ENCODE peak calls at places on chromosomes 11 and 22, in nine cellular contexts. K, G, Q, N, E, U, Z, T and S are unnamed samples.

GRCh38 chr11:15911377-15912044 is 444.8 kb downstream of the SOX6 start:
- DNase-seq in K (no peak), G (peak), Q (no peak), N (peak), E (peak), U (no peak), Z (no peak), T (peak), S (no peak)

GRCh38 chr11:1837171-1838076 is 1.4 kb upstream of the TNNI2 start:
- DNase-seq in K (peak), G (peak), Q (peak), N (peak), E (peak), U (peak), Z (peak), T (peak), S (peak)

GRCh38 chr11:35305670-35306382 is 113.5 kb downstream of the SLC1A2 start:
- DNase-seq in K (peak), G (peak), Q (no peak), N (peak), E (peak), U (peak), Z (peak), T (no peak), S (peak)

GRCh38 chr11:117828641-117829368 is 4.3 kb upstream of the FXYD2 start:
- DNase-seq in K (peak), G (peak), Q (peak), N (peak), E (peak), U (no peak), Z (peak), T (peak), S (peak)

GRCh38 chr11:44680982-44681597 is 45.7 kb upstream of the TSPAN18 start:
- DNase-seq in K (peak), G (no peak), Q (no peak), N (peak), E (no peak), U (no peak), Z (peak), T (no peak), S (peak)

GRCh38 chr11:80097146-80097545 is 656.3 kb upstream of the TENM4 start:
- DNase-seq in K (no peak), G (no peak), Q (no peak), N (no peak), E (no peak), U (no peak), Z (no peak), T (no peak), S (no peak)

GRCh38 chr11:84345027-84345426 is 1058.9 kb upstream of the CCDC90B start:
- DNase-seq in K (no peak), G (no peak), Q (no peak), N (no peak), E (no peak), U (no peak), Z (no peak), T (no peak), S (no peak)

GRCh38 chr11:110891411-110891810 is 179.2 kb upstream of the ARHGAP20 start:
- DNase-seq in K (no peak), G (peak), Q (no peak), N (peak), E (peak), U (no peak), Z (no peak), T (no peak), S (peak)

GRCh38 chr11:85663781-85664560 is 958 bp downstream of the CREBZF start:
- DNase-seq in K (peak), G (peak), Q (peak), N (peak), E (peak), U (peak), Z (peak), T (peak), S (peak)

GRCh38 chr11:105960252-105961245 is 61.5 kb downstream of the MSANTD4 start:
- DNase-seq in K (peak), G (no peak), Q (peak), N (no peak), E (no peak), U (peak), Z (no peak), T (no peak), S (no peak)

GRCh38 chr22:20389288-20389687 is 4.7 kb upstream of the ZNF74 start:
- DNase-seq in K (peak), G (no peak), Q (no peak), N (no peak), E (no peak), U (no peak), Z (no peak), T (no peak), S (no peak)

DNA sequence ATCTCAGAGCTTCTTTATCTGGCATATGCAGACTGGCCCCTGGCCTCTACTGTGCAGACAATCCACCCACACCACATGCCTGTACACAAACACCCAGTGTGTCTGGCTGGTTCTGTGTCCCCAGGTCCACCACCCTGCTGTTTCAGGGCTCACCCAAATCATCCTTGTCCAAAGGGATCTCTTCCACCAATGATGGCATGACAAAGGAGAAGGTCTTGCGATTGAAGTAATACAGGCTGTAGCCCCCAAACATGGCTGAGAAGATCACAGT is 1.7 kb downstream of the SLC37A4 start:
- DNase-seq in K (no peak), G (no peak), Q (no peak), N (no peak), E (no peak), U (no peak), Z (no peak), T (no peak), S (no peak)
- TF ChIP-seq CTCF in K (no peak), G (no peak), Q (no peak), N (no peak), E (no peak), U (no peak), Z (no peak), T (no peak), S (no peak)

DNA sequence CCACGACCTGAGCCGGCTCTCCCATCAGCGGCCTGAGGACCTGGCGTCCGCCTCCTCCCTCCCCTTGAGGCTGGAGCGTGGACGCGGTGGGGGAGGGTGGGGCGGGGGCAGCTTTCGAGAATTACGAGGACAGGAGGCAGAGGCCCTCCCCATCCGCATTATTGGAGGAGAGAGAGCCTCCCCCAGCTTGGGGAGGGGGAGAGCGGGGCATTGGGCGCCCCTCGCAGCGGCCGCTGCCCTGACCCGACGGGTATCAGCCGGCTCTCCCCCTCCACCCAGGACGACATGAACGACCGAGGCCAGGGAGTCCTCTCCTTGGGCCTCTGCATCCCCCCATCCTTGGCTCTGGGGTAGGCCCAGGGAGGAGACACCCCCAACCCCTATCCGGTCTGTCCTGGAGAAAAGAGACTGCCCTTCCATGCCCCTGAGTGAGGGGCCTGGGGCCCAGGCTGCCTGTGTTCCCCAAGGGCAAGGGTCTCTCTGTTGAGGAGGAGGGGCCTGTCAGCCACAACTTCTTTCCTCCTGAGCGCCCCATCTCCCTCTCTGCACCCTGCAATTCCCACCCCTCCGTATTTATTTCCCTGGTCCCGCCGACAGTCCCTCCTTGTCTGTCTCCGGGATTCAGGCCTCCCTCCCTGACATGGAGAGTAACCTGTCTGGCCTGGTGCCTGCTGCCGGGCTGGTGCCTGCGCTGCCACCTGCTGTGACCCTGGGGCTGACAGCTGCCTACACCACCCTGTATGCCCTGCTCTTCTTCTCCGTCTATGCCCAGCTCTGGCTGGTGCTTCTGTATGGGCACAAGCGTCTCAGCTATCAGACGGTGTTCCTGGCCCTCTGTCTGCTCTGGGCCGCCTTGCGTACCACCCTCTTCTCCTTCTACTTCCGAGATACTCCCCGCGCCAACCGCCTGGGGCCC is 495 bp downstream of the GPR137 start:
- DNase-seq in K (no peak), G (no peak), Q (peak), N (no peak), E (no peak), U (peak), Z (no peak), T (no peak), S (no peak)
- TF ChIP-seq CTCF in K (no peak), G (no peak), Q (no peak), N (no peak), E (no peak), U (peak), Z (no peak), T (no peak), S (peak)

GRCh38 chr11:101880208-101880607 is 34.6 kb upstream of the CEP126 start:
- DNase-seq in K (no peak), G (peak), Q (no peak), N (peak), E (peak), U (peak), Z (no peak), T (no peak), S (peak)
- TF ChIP-seq CTCF in K (peak), G (peak), Q (peak), N (peak), E (peak), U (peak), Z (no peak), T (no peak), S (peak)

GRCh38 chr11:17770048-17770652 is 35.6 kb downstream of the KCNC1 start:
- DNase-seq in K (peak), G (no peak), Q (peak), N (no peak), E (no peak), U (peak), Z (peak), T (no peak), S (no peak)
- TF ChIP-seq CTCF in K (peak), G (peak), Q (no peak), N (peak), E (no peak), U (peak), Z (no peak), T (no peak), S (no peak)

GRCh38 chr22:45317551-45318167 is 7.9 kb downstream of the FAM118A start:
- DNase-seq in K (peak), G (peak), Q (no peak), N (peak), E (peak), U (no peak), Z (peak), T (peak), S (peak)
- TF ChIP-seq CTCF in K (peak), G (peak), Q (peak), N (peak), E (peak), U (no peak), Z (no peak), T (peak), S (peak)

GRCh38 chr22:48507595-48508350 is 1319.9 kb downstream of the BRD1 start:
- DNase-seq in K (no peak), G (no peak), Q (no peak), N (no peak), E (no peak), U (no peak), Z (no peak), T (no peak), S (no peak)
- TF ChIP-seq CTCF in K (peak), G (no peak), Q (no peak), N (no peak), E (no peak), U (no peak), Z (no peak), T (no peak), S (peak)